ENCODE peak calls at places on chromosome X, in seven cellular contexts. V, B, E, O, I, M and H are unnamed samples. For H3K27me3, the result is how much of the 10 kb centered on the place peaks cover.

GRCh38 chrX:31717474-31717873 is 645.6 kb upstream of the FTHL17 start:
- DNase-seq in O (no peak), I (no peak), E (no peak), B (no peak), V (no peak), M (no peak), H (no peak)

GRCh38 chrX:100404851-100405250 is 5.2 kb downstream of the PCDH19 start:
- DNase-seq in M (no peak), E (no peak), O (no peak), B (no peak), I (no peak), V (no peak), H (no peak)

GRCh38 chrX:53723381-53723780 is 36.9 kb upstream of the HUWE1 start:
- DNase-seq in V (no peak), E (no peak), O (no peak), I (no peak), B (no peak), M (no peak), H (no peak)

GRCh38 chrX:53686151-53686885 is at the start of gene HUWE1:
- DNase-seq in I (no peak), V (peak), M (peak), E (peak), B (peak), O (peak), H (peak)

GRCh38 chrX:360496-361150 is 26.1 kb downstream of the PPP2R3B start:
- DNase-seq in E (no peak), O (no peak), B (no peak), V (no peak), I (no peak), M (no peak), H (no peak)

GRCh38 chrX:25198253-25198652 is 182.5 kb upstream of the ARX start:
- DNase-seq in I (no peak), O (no peak), V (no peak), E (no peak), B (no peak), M (no peak), H (no peak)

GRCh38 chrX:100973411-100973810 is 3.9 kb downstream of the ARL13A start:
- DNase-seq in M (no peak), E (no peak), O (no peak), I (no peak), V (no peak), B (no peak), H (no peak)

GRCh38 chrX:119726900-119727555 is 31.4 kb upstream of the SOWAHD start:
- DNase-seq in M (no peak), V (no peak), O (no peak), E (no peak), I (no peak), B (no peak), H (no peak)

GRCh38 chrX:7059214-7059838 is 88.2 kb upstream of the STS start:
- DNase-seq in V (no peak), B (no peak), I (no peak), M (no peak), E (no peak), O (no peak), H (no peak)

GRCh38 chrX:40176256-40176978 is 78.7 kb upstream of the BCOR start:
- DNase-seq in E (peak), B (peak), O (peak), M (peak), I (no peak), V (peak), H (peak)

GRCh38 chrX:151875270-151876026 is 37.2 kb upstream of the MAGEA4 start:
- DNase-seq in I (no peak), B (peak), O (no peak), V (no peak), E (peak), M (no peak), H (no peak)

GRCh38 chrX:103628386-103629290 is at the start of gene TCEAL1:
- DNase-seq in V (peak), I (no peak), E (peak), O (no peak), B (peak), M (peak), H (peak)

GRCh38 chrX:49192722-49193328 is 6.7 kb upstream of the PRICKLE3 start:
- DNase-seq in B (no peak), M (peak), O (no peak), I (no peak), E (no peak), V (no peak), H (peak)

GRCh38 chrX:54785901-54786300 is 12.2 kb downstream of the ITIH6 start:
- DNase-seq in E (no peak), B (no peak), M (peak), V (no peak), I (no peak), O (no peak), H (no peak)

GRCh38 chrX:120457766-120458180 is 11.3 kb downstream of the LAMP2 start:
- DNase-seq in V (no peak), B (peak), O (no peak), M (no peak), E (no peak), I (peak), H (no peak)

GRCh38 chrX:154409222-154409871 is at the start of gene DNASE1L1:
- DNase-seq in E (peak), B (peak), I (peak), M (peak), O (peak), V (peak), H (no peak)

GRCh38 chrX:72305286-72306084 is at the start of gene CITED1:
- DNase-seq in E (no peak), M (peak), B (no peak), O (no peak), I (no peak), V (no peak), H (no peak)

GRCh38 chrX:40105791-40106676 is 8.3 kb upstream of the BCOR start:
- DNase-seq in B (peak), M (peak), E (peak), V (peak), I (no peak), O (peak), H (peak)

GRCh38 chrX:15939737-15940136 is 85.1 kb upstream of the AP1S2 start:
- DNase-seq in I (no peak), B (no peak), V (no peak), M (no peak), E (no peak), O (no peak), H (no peak)

GRCh38 chrX:16612257-16612987 is 37.5 kb upstream of the S100G start:
- DNase-seq in E (no peak), I (no peak), O (no peak), V (no peak), B (no peak), M (no peak), H (no peak)

GRCh38 chrX:7110821-7111276 is 36.7 kb upstream of the STS start:
- DNase-seq in E (no peak), O (no peak), B (no peak), M (no peak), I (no peak), V (no peak), H (no peak)

GRCh38 chrX:154998204-154998880 is 24.2 kb downstream of the F8 start:
- DNase-seq in E (no peak), V (no peak), M (no peak), B (no peak), O (no peak), I (no peak), H (no peak)

GRCh38 chrX:154517101-154517781 is 1.2 kb upstream of the FAM3A start:
- DNase-seq in V (no peak), E (no peak), M (peak), O (no peak), I (no peak), B (no peak), H (no peak)

GRCh38 chrX:38929966-38930421 is 128.7 kb downstream of the MID1IP1 start:
- DNase-seq in B (no peak), I (peak), E (no peak), V (no peak), O (no peak), M (no peak), H (no peak)
- H3K27ac ChIP-seq in B (no peak), I (peak), E (no peak), V (no peak), O (no peak), M (no peak), H (no peak)

GRCh38 chrX:112913807-112914206 is 73.2 kb upstream of the AMOT start:
- DNase-seq in B (no peak), E (no peak), I (no peak), O (no peak), M (no peak), V (no peak), H (no peak)
- TF ChIP-seq CTCF in B (no peak), E (no peak), I (no peak), O (peak), M (peak), V (no peak), H (no peak)

GRCh38 chrX:109345866-109346265 is 136.0 kb downstream of the GUCY2F start:
- DNase-seq in O (no peak), B (no peak), M (no peak), E (no peak), V (no peak), I (no peak), H (no peak)
- H3K27me3 ChIP-seq in O (under half), B (under half), M (under half), E (under half), V (under half), I (under half), H (under half)

GRCh38 chrX:138349351-138349750 is 362.2 kb downstream of the FGF13 start:
- DNase-seq in E (no peak), O (no peak), I (no peak), B (no peak), M (no peak), V (no peak), H (no peak)
- H3K27ac ChIP-seq in E (no peak), O (no peak), I (no peak), B (no peak), M (no peak), V (no peak), H (no peak)

DNA sequence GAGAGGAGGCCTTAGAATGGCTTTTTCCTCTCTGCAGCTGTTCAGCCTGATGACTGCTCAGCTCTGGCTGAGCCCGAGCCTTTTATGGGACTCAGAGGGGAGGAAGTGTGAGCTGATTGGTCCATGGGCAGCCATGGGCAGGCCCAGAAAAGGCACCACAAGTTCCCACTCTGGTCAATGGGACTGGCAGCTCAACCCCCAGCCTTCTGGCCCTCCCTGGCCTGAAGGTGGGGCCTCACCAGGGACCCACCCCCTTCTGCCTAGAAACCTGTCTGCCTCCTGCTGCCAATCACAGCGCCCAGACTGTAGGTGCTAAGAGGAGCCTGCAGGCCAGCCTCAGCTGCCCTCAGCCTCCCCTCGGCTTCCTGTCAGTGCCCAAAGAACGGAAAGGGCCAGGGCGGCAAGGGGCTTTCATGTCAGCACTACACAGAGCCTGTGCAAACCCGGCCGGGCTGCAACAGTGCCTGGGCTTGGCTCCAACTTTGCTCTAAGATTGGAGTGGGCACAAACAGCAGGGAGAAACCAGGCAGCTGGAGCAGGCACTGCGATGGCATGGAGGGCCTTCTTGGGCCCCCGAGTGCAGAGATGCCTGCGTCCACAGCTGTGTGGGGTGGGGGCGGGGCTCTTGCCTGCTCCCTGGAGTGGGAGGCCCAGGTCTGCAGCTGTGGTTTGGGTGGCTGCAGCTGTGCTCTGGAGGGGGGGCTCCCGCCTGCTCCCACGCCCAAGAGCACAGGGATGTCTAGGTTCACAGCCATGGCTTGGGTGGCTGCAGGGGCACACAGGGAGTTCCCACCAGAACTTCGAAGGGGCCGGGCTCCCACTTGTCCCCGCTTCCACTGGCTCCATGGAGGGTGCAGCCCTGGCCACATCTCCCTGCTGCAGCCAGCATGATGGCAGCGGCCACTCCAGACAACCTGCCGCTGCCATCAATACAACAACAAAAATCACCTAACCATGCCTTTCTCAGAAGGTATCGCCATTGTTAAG is 92.6 kb downstream of the NXF2 start:
- DNase-seq in I (no peak), B (no peak), E (no peak), V (no peak), O (no peak), M (no peak), H (no peak)
- TF ChIP-seq CTCF in I (no peak), B (no peak), E (no peak), V (no peak), O (no peak), M (no peak), H (no peak)

DNA sequence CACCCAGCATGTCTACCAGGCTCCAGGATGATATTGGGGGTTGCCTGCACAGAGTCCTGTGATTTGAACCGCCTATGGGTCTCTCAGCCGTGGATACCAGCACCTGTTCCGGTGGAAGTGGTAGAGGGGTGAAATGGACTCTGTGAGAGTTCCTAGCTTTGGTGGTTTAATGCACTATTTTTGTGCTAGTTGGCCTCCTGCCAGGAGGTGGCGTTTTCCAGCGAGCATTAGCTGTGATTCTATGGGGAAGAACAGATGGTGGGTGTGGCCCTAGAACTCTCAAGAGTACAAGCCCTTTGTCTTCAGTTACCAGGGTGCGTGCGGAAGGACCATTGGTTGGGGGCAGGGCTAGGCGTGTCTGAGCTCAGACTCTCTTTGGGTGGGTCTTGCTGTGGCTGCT is 316.9 kb upstream of the AMOT start:
- DNase-seq in M (no peak), B (no peak), I (no peak), E (no peak), V (no peak), O (no peak), H (no peak)
- H3K27me3 ChIP-seq in M (under half), B (under half), I (under half), E (under half), V (under half), O (under half), H (under half)

GRCh38 chrX:46673596-46673995 is 85.3 kb downstream of the SLC9A7 start:
- DNase-seq in M (no peak), V (no peak), E (no peak), O (no peak), B (no peak), I (no peak), H (no peak)
- H3K27ac ChIP-seq in M (no peak), V (no peak), E (no peak), O (no peak), B (no peak), I (no peak), H (no peak)

DNA sequence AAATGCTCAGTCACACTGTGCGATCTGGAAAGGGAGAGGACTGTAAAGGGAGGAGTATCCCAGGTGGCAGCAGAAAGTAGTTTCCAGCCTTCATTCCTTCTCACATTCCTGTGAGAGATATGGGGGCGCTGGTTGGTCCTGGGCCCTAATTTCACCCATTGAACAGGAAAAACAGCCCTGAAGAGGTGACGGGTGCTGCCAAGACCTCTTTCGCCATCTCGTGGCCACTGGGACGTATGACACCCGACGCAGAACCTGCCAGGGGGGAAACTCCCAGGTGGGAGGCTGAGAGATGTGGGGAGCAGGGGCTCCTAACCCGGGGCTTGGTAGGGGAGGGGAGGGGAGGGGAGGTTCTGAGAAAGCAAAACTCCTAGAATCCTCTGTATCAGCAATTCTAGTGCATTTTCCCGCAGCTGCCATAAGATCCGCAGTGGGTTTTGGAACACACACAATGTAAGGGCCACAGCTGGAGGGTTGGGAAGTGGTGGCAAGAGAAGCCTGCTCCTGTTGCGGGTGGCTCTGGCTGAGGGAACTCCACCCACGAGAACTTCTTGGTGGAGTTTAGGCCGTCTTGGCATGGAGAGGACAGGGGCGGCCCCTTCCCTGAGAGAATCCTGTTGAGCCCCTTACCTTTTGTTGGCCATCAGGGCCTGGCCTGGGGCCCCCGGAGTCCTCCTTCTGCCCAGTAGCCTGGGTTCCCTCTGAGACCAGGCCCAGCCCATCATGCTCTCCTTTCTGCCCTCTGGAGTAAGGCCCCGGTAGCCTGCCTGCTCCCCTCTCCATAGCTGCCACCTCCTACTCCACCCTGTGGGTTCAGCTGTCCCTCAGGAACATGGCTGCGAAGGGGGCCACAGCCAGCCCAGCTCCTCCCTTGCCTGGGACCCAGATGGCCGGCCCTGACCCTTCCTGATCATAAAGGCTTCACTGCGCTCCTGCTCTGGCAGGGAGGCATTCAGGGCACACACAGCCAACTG is 134.1 kb downstream of the OR13H1 start:
- DNase-seq in B (peak), I (no peak), O (peak), M (peak), V (no peak), E (peak), H (peak)
- TF ChIP-seq CTCF in B (peak), I (peak), O (peak), M (peak), V (peak), E (peak), H (peak)

DNA sequence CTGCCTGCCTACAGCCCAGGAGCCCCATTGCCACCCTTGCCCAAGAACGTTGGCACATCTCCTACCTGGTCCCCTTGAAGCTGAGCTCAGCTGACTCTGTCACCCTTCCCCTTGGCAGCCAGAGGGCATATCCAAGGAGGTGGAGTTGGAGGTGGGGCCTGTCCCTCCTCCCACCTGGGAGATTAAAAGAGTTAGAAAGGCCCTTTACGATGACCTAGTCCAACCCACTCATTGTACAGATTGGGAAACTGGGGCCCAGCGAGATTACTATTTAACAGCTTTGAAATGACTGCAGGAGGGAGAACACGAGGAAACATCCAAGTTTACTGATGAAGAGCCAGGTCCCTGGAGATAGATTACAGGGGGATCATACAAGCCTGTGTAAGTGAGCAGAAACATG is at the start of gene P2RY4:
- DNase-seq in E (no peak), V (no peak), I (no peak), B (no peak), O (no peak), M (no peak), H (no peak)
- H3K27me3 ChIP-seq in E (under half), V (under half), I (under half), B (under half), O (under half), M (under half), H (under half)

GRCh38 chrX:68307767-68308166 is 125.5 kb downstream of the OPHN1 start:
- DNase-seq in V (no peak), I (peak), E (no peak), O (peak), B (peak), M (no peak), H (no peak)
- H3K27ac ChIP-seq in V (no peak), I (peak), E (no peak), O (peak), B (no peak), M (no peak), H (no peak)